ENCODE peak calls at places on chromosome 15, in seven cellular contexts. Z is ovary, M is adrenal gland, E is sigmoid colon, F is stomach, T is body of pancreas, X is endothelial cell of umbilical vein. L is an unnamed sample.

GRCh38 chr15:76177491-76178040 is 117.8 kb downstream of the TMEM266 start:
- DNase-seq in Z (no peak), M (peak), E (peak), F (no peak), T (no peak), X (no peak), L (no peak)

GRCh38 chr15:68278345-68279217 is 1.0 kb downstream of the FEM1B start:
- DNase-seq in Z (no peak), M (peak), E (no peak), F (no peak), T (no peak), X (peak), L (no peak)

GRCh38 chr15:89777073-89777820 is 1.1 kb downstream of the MESP2 start:
- DNase-seq in Z (no peak), M (no peak), E (no peak), F (no peak), T (no peak), X (no peak), L (no peak)

GRCh38 chr15:45522931-45523331 is 376 bp upstream of the SLC30A4 start:
- DNase-seq in Z (no peak), M (peak), E (no peak), F (no peak), T (no peak), X (peak), L (no peak)

GRCh38 chr15:96011109-96011608 is 319.3 kb upstream of the NR2F2 start:
- DNase-seq in Z (no peak), M (no peak), E (no peak), F (no peak), T (no peak), X (no peak), L (no peak)

GRCh38 chr15:26744894-26745293 is 28.0 kb downstream of the GABRB3 start:
- DNase-seq in Z (no peak), M (no peak), E (no peak), F (no peak), T (no peak), X (no peak), L (no peak)

GRCh38 chr15:92455271-92455670 is 61.6 kb downstream of the ST8SIA2 start:
- DNase-seq in Z (no peak), M (no peak), E (no peak), F (no peak), T (no peak), X (no peak), L (no peak)

GRCh38 chr15:74780983-74781672 is 752 bp upstream of the CSK start:
- DNase-seq in Z (no peak), M (no peak), E (no peak), F (no peak), T (no peak), X (no peak), L (no peak)

GRCh38 chr15:41882689-41883483 is 11.0 kb downstream of the SPTBN5 start:
- DNase-seq in Z (no peak), M (peak), E (no peak), F (peak), T (peak), X (no peak), L (no peak)

GRCh38 chr15:57031605-57032004 is 113.2 kb downstream of the TCF12 start:
- DNase-seq in Z (peak), M (peak), E (peak), F (no peak), T (no peak), X (peak), L (no peak)

GRCh38 chr15:39781147-39781966 is 1.3 kb downstream of the FSIP1 start:
- DNase-seq in Z (no peak), M (no peak), E (no peak), F (no peak), T (no peak), X (no peak), L (no peak)

GRCh38 chr15:20348900-20349773 is 192.5 kb downstream of the GOLGA6L6 start:
- DNase-seq in Z (peak), M (no peak), E (peak), F (peak), T (peak), X (no peak), L (no peak)

GRCh38 chr15:89781055-89781454 is 4.9 kb downstream of the MESP2 start:
- DNase-seq in Z (no peak), M (no peak), E (no peak), F (no peak), T (no peak), X (no peak), L (peak)

GRCh38 chr15:41799488-41799805 is 25.2 kb downstream of the MAPKBP1 start:
- DNase-seq in Z (no peak), M (no peak), E (no peak), F (no peak), T (no peak), X (no peak), L (no peak)

GRCh38 chr15:75749820-75750219 is 37.2 kb upstream of the CSPG4 start:
- DNase-seq in Z (no peak), M (no peak), E (no peak), F (no peak), T (no peak), X (no peak), L (peak)

GRCh38 chr15:39285066-39285465 is 295.8 kb upstream of the THBS1 start:
- DNase-seq in Z (no peak), M (no peak), E (no peak), F (no peak), T (no peak), X (no peak), L (no peak)

GRCh38 chr15:69018951-69019350 is 4.5 kb downstream of the NOX5 start:
- DNase-seq in Z (no peak), M (no peak), E (no peak), F (no peak), T (no peak), X (no peak), L (no peak)

DNA sequence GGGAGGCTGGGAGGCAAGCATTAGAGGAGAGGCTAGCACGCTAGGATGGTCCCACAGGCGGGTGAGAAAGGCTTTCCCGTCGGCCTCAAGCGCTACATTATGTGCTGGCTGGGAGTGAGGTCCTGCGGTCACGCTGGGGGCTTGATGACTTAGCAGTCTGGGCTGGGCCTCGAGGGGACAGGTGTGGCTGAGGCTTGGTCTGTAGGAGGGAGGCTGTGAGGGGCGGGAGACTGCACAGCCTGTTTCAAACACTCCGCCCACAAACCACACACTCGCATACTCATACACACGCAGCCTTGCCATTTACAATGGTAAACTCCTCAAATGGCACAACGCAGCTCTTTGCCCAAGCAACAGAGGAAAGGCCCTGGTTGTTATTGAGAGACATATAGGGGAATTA is 32.4 kb upstream of the RASGRF1 start:
- DNase-seq in Z (no peak), M (no peak), E (no peak), F (no peak), T (no peak), X (no peak), L (no peak)
- TF ChIP-seq POLR2A in Z (no peak), M (no peak), E (no peak), F (no peak), T (no peak), X (no peak), L (no peak)

GRCh38 chr15:62709261-62709660 is 333.3 kb upstream of the TPM1 start:
- DNase-seq in Z (no peak), M (no peak), E (no peak), F (no peak), T (no peak), X (no peak), L (no peak)

GRCh38 chr15:62708470-62708869 is 334.1 kb upstream of the TPM1 start:
- DNase-seq in Z (no peak), M (no peak), E (no peak), F (no peak), T (no peak), X (no peak), L (no peak)

GRCh38 chr15:62715946-62716345 is 326.6 kb upstream of the TPM1 start:
- DNase-seq in Z (no peak), M (no peak), E (no peak), F (no peak), T (no peak), X (no peak), L (no peak)

GRCh38 chr15:62712455-62712839 is 330.1 kb upstream of the TPM1 start:
- DNase-seq in Z (no peak), M (no peak), E (no peak), F (no peak), T (no peak), X (no peak), L (no peak)

GRCh38 chr15:62711691-62712454 is 330.7 kb upstream of the TPM1 start:
- DNase-seq in Z (no peak), M (no peak), E (no peak), F (no peak), T (no peak), X (peak), L (no peak)
- H3K4me3 ChIP-seq in Z (no peak), M (no peak), E (no peak), F (no peak), T (no peak), X (no peak), L (no peak)

GRCh38 chr15:82263350-82263749 is 732 bp downstream of the SAXO2 start:
- DNase-seq in Z (no peak), M (no peak), E (no peak), F (no peak), T (no peak), X (no peak), L (no peak)

GRCh38 chr15:82262422-82263026 is at the start of the genes EFL1 and SAXO2:
- DNase-seq in Z (peak), M (peak), E (peak), F (peak), T (peak), X (peak), L (peak)
- TF ChIP-seq POLR2A in Z (no peak), M (peak), E (no peak), F (peak), T (peak), X (peak), L (peak)

GRCh38 chr15:99253381-99254090 is 2.3 kb downstream of the LRRC28 start:
- DNase-seq in Z (no peak), M (no peak), E (no peak), F (no peak), T (no peak), X (no peak), L (no peak)
- H3K4me3 ChIP-seq in Z (no peak), M (no peak), E (no peak), F (no peak), T (no peak), X (no peak), L (no peak)

GRCh38 chr15:67108122-67108871 is 42.9 kb downstream of the SMAD3 start:
- DNase-seq in Z (no peak), M (no peak), E (no peak), F (no peak), T (no peak), X (no peak), L (no peak)

GRCh38 chr15:67105065-67105951 is 39.9 kb downstream of the SMAD3 start:
- DNase-seq in Z (peak), M (peak), E (peak), F (peak), T (peak), X (peak), L (peak)

GRCh38 chr15:67106764-67107013 is 41.3 kb downstream of the SMAD3 start:
- DNase-seq in Z (no peak), M (no peak), E (no peak), F (no peak), T (no peak), X (no peak), L (no peak)

GRCh38 chr15:67105991-67106763 is 40.8 kb downstream of the SMAD3 start:
- DNase-seq in Z (no peak), M (no peak), E (no peak), F (no peak), T (no peak), X (peak), L (no peak)

GRCh38 chr15:67107014-67107812 is 41.8 kb downstream of the SMAD3 start:
- DNase-seq in Z (peak), M (peak), E (peak), F (peak), T (peak), X (peak), L (peak)
- TF ChIP-seq POLR2A in Z (no peak), M (no peak), E (no peak), F (no peak), T (no peak), X (peak), L (no peak)

GRCh38 chr15:82679626-82680199 is 30.0 kb downstream of the AP3B2 start:
- DNase-seq in Z (no peak), M (no peak), E (peak), F (no peak), T (no peak), X (no peak), L (no peak)
- H3K4me3 ChIP-seq in Z (no peak), M (no peak), E (peak), F (peak), T (peak), X (no peak), L (peak)